ENCODE peak calls at places on chromosomes 7 and 10, in six cellular contexts. Z is OCI-LY7, B is esophagus squamous epithelium, U is psoas muscle, H is fibroblast of lung, S is caudate nucleus. Y is an unnamed sample.

GRCh38 chr7:159027803-159028455 is 116.7 kb downstream of the VIPR2 start:
- DNase-seq in Z (no peak), B (no peak), U (no peak), H (no peak), S (no peak), Y (no peak)

GRCh38 chr7:149883452-149883861 is 9.7 kb downstream of the ATP6V0E2 start:
- DNase-seq in Z (peak; percentile 64), B (no peak), U (peak; percentile 58), H (no peak), S (no peak), Y (peak; percentile 85)

GRCh38 chr7:2038876-2039728 is 193.6 kb downstream of the MAD1L1 start:
- DNase-seq in Z (peak; percentile 73), B (no peak), U (no peak), H (no peak), S (no peak), Y (peak; percentile 79)

GRCh38 chr10:12412671-12413368 is 63.5 kb downstream of the CAMK1D start:
- DNase-seq in Z (no peak), B (no peak), U (no peak), H (no peak), S (no peak), Y (no peak)

GRCh38 chr7:495326-495725 is 24.3 kb downstream of the PDGFA start:
- DNase-seq in Z (no peak), B (no peak), U (peak; percentile 6), H (no peak), S (no peak), Y (no peak)

GRCh38 chr10:120971671-120972070 is 120.5 kb downstream of the WDR11 start:
- DNase-seq in Z (no peak), B (no peak), U (no peak), H (no peak), S (no peak), Y (no peak)

GRCh38 chr7:95723583-95724180 is 48.7 kb upstream of the DYNC1I1 start:
- DNase-seq in Z (peak; percentile 5), B (no peak), U (no peak), H (peak; percentile 36), S (no peak), Y (peak; percentile 86)

GRCh38 chr10:110641256-110641655 is 2.9 kb upstream of the RBM20 start:
- DNase-seq in Z (peak; percentile 58), B (no peak), U (peak; percentile 41), H (peak; percentile 71), S (no peak), Y (no peak)

GRCh38 chr10:83572036-83572435 is 567.3 kb upstream of the GHITM start:
- DNase-seq in Z (no peak), B (no peak), U (no peak), H (no peak), S (no peak), Y (no peak)

GRCh38 chr10:124534231-124534798 is 72.7 kb downstream of the LHPP start:
- DNase-seq in Z (peak; percentile 72), B (no peak), U (no peak), H (peak; percentile 18), S (no peak), Y (no peak)

GRCh38 chr7:16989883-16990413 is 108.2 kb upstream of the AGR3 start:
- DNase-seq in Z (no peak), B (no peak), U (peak; percentile 43), H (peak; percentile 77), S (peak; percentile 57), Y (peak; percentile 49)

GRCh38 chr10:65570143-65571010 is 1355.5 kb upstream of the LRRTM3 start:
- DNase-seq in Z (no peak), B (no peak), U (peak; percentile 23), H (peak; percentile 53), S (peak; percentile 7), Y (no peak)

GRCh38 chr7:23373151-23374004 is 74.2 kb downstream of the MALSU1 start:
- DNase-seq in Z (peak; percentile 92), B (no peak), U (no peak), H (peak; percentile 76), S (no peak), Y (no peak)

GRCh38 chr10:43392757-43393156 is 16.2 kb downstream of the HNRNPF start:
- DNase-seq in Z (no peak), B (no peak), U (no peak), H (no peak), S (no peak), Y (no peak)

GRCh38 chr7:57361406-57361805 is 88.6 kb upstream of the ZNF716 start:
- DNase-seq in Z (no peak), B (no peak), U (no peak), H (no peak), S (no peak), Y (no peak)

GRCh38 chr10:76124230-76124629 is 692.8 kb downstream of the LRMDA start:
- DNase-seq in Z (no peak), B (no peak), U (no peak), H (no peak), S (no peak), Y (no peak)

GRCh38 chr10:133528845-133529575 is 1.8 kb downstream of the CYP2E1 start:
- DNase-seq in Z (no peak), B (no peak), U (no peak), H (peak; percentile 28), S (no peak), Y (peak; percentile 85)

GRCh38 chr7:157445246-157445955 is 108.6 kb downstream of the DNAJB6 start:
- DNase-seq in Z (no peak), B (no peak), U (no peak), H (no peak), S (no peak), Y (peak; percentile 73)

GRCh38 chr10:29132821-29133156 is 156.1 kb upstream of the LYZL1 start:
- DNase-seq in Z (no peak), B (no peak), U (no peak), H (no peak), S (no peak), Y (no peak)

GRCh38 chr10:79933961-79934360 is 14.9 kb downstream of the SFTPD start:
- DNase-seq in Z (no peak), B (no peak), U (no peak), H (peak; percentile 6), S (no peak), Y (no peak)

GRCh38 chr10:33334170-33334838 is at the start of gene NRP1:
- DNase-seq in Z (no peak), B (no peak), U (peak; percentile 35), H (peak; percentile 11), S (no peak), Y (peak; percentile 92)

GRCh38 chr7:139972000-139972399 is 90.8 kb downstream of the PARP12 start:
- DNase-seq in Z (no peak), B (no peak), U (no peak), H (no peak), S (no peak), Y (no peak)

GRCh38 chr10:49592726-49593563 is 17.2 kb upstream of the SLC18A3 start:
- DNase-seq in Z (peak; percentile 58), B (no peak), U (no peak), H (peak; percentile 24), S (no peak), Y (peak; percentile 91)

GRCh38 chr7:2022737-2023250 is 210.0 kb downstream of the MAD1L1 start:
- DNase-seq in Z (no peak), B (no peak), U (no peak), H (no peak), S (no peak), Y (no peak)

GRCh38 chr10:77649333-77650331 is 12.0 kb upstream of the KCNMA1 start:
- DNase-seq in Z (no peak), B (no peak), U (no peak), H (no peak), S (no peak), Y (no peak)

GRCh38 chr10:110684800-110685446 is 40.8 kb downstream of the RBM20 start:
- DNase-seq in Z (no peak), B (no peak), U (peak; percentile 43), H (peak; percentile 64), S (no peak), Y (no peak)

GRCh38 chr7:40457776-40458480 is 323.1 kb downstream of the SUGCT start:
- DNase-seq in Z (no peak), B (no peak), U (no peak), H (no peak), S (no peak), Y (no peak)

GRCh38 chr10:126253613-126254002 is 134.7 kb downstream of the ADAM12 start:
- DNase-seq in Z (no peak), B (no peak), U (no peak), H (no peak), S (no peak), Y (no peak)
- H3K27ac ChIP-seq in Z (no peak overlapping the region), B (no peak overlapping the region), U (no peak overlapping the region), H (peak overlapping the region; percentile 85), S (no peak overlapping the region), Y (peak overlapping the region; percentile 95)

DNA sequence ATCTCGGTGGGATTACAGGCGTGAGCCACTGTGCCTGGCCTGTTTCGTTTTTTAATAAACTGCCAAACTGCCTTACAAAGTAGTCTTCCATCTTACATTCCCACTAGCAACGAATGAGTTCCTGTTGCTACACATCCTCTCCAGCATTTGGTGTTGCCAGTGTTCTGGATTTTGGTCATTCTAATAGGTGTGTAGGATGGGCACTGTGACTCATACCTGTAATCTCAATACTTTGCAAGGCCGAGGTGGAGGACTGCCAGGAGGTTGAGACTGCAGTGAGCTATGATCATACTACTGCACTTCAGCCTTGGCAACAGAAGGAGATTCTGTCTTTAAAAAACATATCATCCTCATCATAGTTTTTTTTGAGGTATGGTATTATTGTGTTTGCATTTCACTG is 21.4 kb upstream of the RSBN1L start:
- DNase-seq in Z (no peak), B (no peak), U (no peak), H (peak; percentile 80), S (no peak), Y (no peak)
- H3K27ac ChIP-seq in Z (no peak overlapping the region), B (no peak overlapping the region), U (no peak overlapping the region), H (no peak overlapping the region), S (no peak overlapping the region), Y (no peak overlapping the region)

DNA sequence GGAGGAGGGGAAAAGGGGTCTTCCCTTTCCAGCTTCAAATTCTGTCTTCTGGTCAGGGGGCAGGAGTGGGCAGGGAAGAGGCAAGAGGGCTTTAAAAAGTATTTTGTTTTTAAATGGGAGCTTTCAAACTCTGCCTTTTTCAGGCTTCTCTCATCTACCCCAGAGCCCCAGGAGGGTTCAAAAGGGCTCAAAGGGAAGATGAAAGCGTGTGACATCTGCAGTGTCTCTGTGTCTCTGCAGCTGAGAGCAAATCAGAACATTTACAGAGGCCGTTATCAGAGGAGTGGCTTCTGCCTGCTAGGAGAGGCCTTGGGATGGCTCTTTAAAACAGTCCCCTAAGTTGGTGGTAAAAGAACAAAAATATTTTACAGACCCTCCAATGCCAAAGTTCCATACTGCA is 30.3 kb downstream of the TRIM8 start:
- DNase-seq in Z (no peak), B (no peak), U (no peak), H (no peak), S (no peak), Y (peak; percentile 19)
- H3K27ac ChIP-seq in Z (no peak overlapping the region), B (peak overlapping the region; percentile 89), U (peak overlapping the region; percentile 50), H (peak overlapping the region; percentile 81), S (peak overlapping the region; percentile 93), Y (peak overlapping the region; percentile 97)

GRCh38 chr7:102272917-102273748 is 13.5 kb upstream of the SH2B2 start:
- DNase-seq in Z (no peak), B (no peak), U (no peak), H (no peak), S (no peak), Y (peak; percentile 66)

GRCh38 chr7:102273749-102274712 is 12.6 kb upstream of the SH2B2 start:
- DNase-seq in Z (peak; percentile 29), B (no peak), U (no peak), H (peak; percentile 57), S (no peak), Y (peak; percentile 95)

GRCh38 chr7:102271158-102271798 is 15.4 kb upstream of the SH2B2 start:
- DNase-seq in Z (no peak), B (no peak), U (no peak), H (no peak), S (no peak), Y (no peak)

GRCh38 chr7:102270176-102270887 is 16.3 kb upstream of the SH2B2 start:
- DNase-seq in Z (no peak), B (no peak), U (no peak), H (no peak), S (no peak), Y (no peak)

GRCh38 chr7:102272075-102272916 is 14.4 kb upstream of the SH2B2 start:
- DNase-seq in Z (peak; percentile 80), B (no peak), U (peak; percentile 83), H (peak; percentile 58), S (no peak), Y (peak; percentile 99)
- H3K27ac ChIP-seq in Z (no peak overlapping the region), B (no peak overlapping the region), U (no peak overlapping the region), H (no peak overlapping the region), S (no peak overlapping the region), Y (peak overlapping the region; percentile 2)